ENCODE peak calls at places on chromosome 22, in ten cellular contexts. W, D, K, C, V, Y, H, Q, P and M are unnamed samples.

GRCh38 chr22:32720924-32721323 is 80.6 kb upstream of the TIMP3 start:
- DNase-seq in W (no peak), K (no peak), P (no peak), H (no peak), D (no peak), Y (no peak), C (no peak), V (peak), Q (no peak), M (no peak)

GRCh38 chr22:36234919-36235318 is 4.4 kb downstream of the APOL2 start:
- DNase-seq in K (no peak), C (no peak), P (no peak), D (no peak), Q (no peak), W (no peak), Y (no peak), V (no peak), H (no peak), M (no peak)

GRCh38 chr22:38203090-38203810 is 1.5 kb downstream of the MAFF start:
- DNase-seq in V (peak), D (no peak), W (no peak), K (peak), Q (peak), Y (peak), C (no peak), H (no peak), P (no peak), M (peak)

GRCh38 chr22:39216143-39216490 is 28.7 kb downstream of the PDGFB start:
- DNase-seq in K (no peak), Y (no peak), H (peak), P (no peak), Q (no peak), C (no peak), W (no peak), V (no peak), D (no peak), M (no peak)

GRCh38 chr22:37232140-37232998 is 11.7 kb downstream of the RAC2 start:
- DNase-seq in H (peak), Q (no peak), C (no peak), Y (no peak), K (no peak), V (no peak), D (no peak), P (no peak), W (no peak), M (no peak)

GRCh38 chr22:45341503-45341902 is 31.8 kb downstream of the FAM118A start:
- DNase-seq in W (no peak), C (no peak), Y (no peak), P (no peak), Q (peak), D (no peak), H (no peak), K (no peak), V (peak), M (peak)

GRCh38 chr22:46072981-46073682 is 77.2 kb upstream of the PPARA start:
- DNase-seq in W (no peak), H (peak), C (no peak), D (no peak), Y (no peak), K (no peak), P (no peak), V (peak), Q (no peak), M (no peak)

GRCh38 chr22:38314140-38314991 is 2.9 kb downstream of the CSNK1E start:
- DNase-seq in K (peak), H (no peak), Q (no peak), V (no peak), C (no peak), Y (no peak), W (no peak), D (no peak), P (no peak), M (no peak)

GRCh38 chr22:19097518-19097917 is 24.7 kb downstream of the DGCR2 start:
- DNase-seq in H (no peak), Q (no peak), K (no peak), W (no peak), P (peak), Y (no peak), D (no peak), V (no peak), C (no peak), M (no peak)

GRCh38 chr22:44375451-44375850 is 62.7 kb upstream of the SHISAL1 start:
- DNase-seq in H (no peak), K (no peak), P (no peak), Y (no peak), W (no peak), C (no peak), D (no peak), Q (no peak), V (no peak), M (no peak)

GRCh38 chr22:35604671-35605457 is 12.3 kb downstream of the MB start:
- DNase-seq in K (no peak), W (no peak), Q (no peak), H (no peak), P (no peak), Y (no peak), V (no peak), D (no peak), C (no peak), M (no peak)

GRCh38 chr22:44179196-44179988 is 1.3 kb upstream of the PARVG start:
- DNase-seq in H (no peak), P (no peak), Q (no peak), K (peak), C (no peak), D (no peak), V (no peak), W (no peak), Y (peak), M (no peak)

GRCh38 chr22:46737105-46737975 is 712 bp downstream of the CERK start:
- DNase-seq in Q (peak), K (peak), W (no peak), Y (peak), C (peak), P (no peak), H (no peak), V (peak), D (no peak), M (peak)

GRCh38 chr22:33865248-33865647 is 55.0 kb downstream of the LARGE1 start:
- DNase-seq in K (no peak), W (no peak), D (no peak), H (no peak), P (no peak), V (no peak), Y (no peak), C (no peak), Q (no peak), M (no peak)

GRCh38 chr22:27749597-27750225 is 51.8 kb downstream of the MN1 start:
- DNase-seq in D (no peak), H (peak), C (no peak), Y (no peak), V (no peak), K (peak), W (no peak), Q (no peak), P (no peak), M (no peak)

GRCh38 chr22:35409783-35410662 is 10.1 kb downstream of the MCM5 start:
- DNase-seq in K (no peak), H (no peak), V (no peak), Y (no peak), D (no peak), C (no peak), Q (no peak), P (no peak), W (no peak), M (no peak)

GRCh38 chr22:39908737-39909136 is 7.9 kb downstream of the GRAP2 start:
- DNase-seq in Q (no peak), V (no peak), P (no peak), Y (no peak), K (no peak), D (no peak), H (no peak), W (no peak), C (no peak), M (no peak)

GRCh38 chr22:40434745-40435144 is 64.4 kb downstream of the SGSM3 start:
- DNase-seq in P (no peak), K (no peak), D (no peak), Q (no peak), H (peak), V (no peak), C (no peak), W (no peak), Y (no peak), M (no peak)

GRCh38 chr22:46613606-46613997 is 6.6 kb upstream of the GRAMD4 start:
- DNase-seq in P (no peak), H (no peak), D (no peak), V (no peak), Q (peak), W (no peak), Y (no peak), C (no peak), K (no peak), M (peak)

GRCh38 chr22:48053973-48054372 is 1291.5 kb downstream of the TBC1D22A start:
- DNase-seq in W (no peak), Q (no peak), C (no peak), K (no peak), Y (no peak), P (no peak), D (no peak), H (no peak), V (no peak), M (no peak)

GRCh38 chr22:48037618-48038017 is 1275.2 kb downstream of the TBC1D22A start:
- DNase-seq in W (no peak), P (no peak), K (no peak), V (no peak), D (no peak), Q (no peak), C (no peak), H (no peak), Y (no peak), M (no peak)

GRCh38 chr22:26610072-26610958 is 7.5 kb downstream of the CRYBB1 start:
- DNase-seq in Y (no peak), V (no peak), W (peak), C (no peak), Q (peak), P (no peak), H (no peak), D (peak), K (no peak), M (peak)

GRCh38 chr22:26045051-26045450 is 124.2 kb upstream of the SEZ6L start:
- DNase-seq in Y (no peak), V (no peak), H (no peak), W (no peak), D (no peak), Q (no peak), P (no peak), C (no peak), K (no peak), M (no peak)

GRCh38 chr22:45358127-45358526 is 48.4 kb downstream of the FAM118A start:
- DNase-seq in V (no peak), Q (no peak), P (no peak), C (no peak), D (no peak), W (no peak), K (no peak), H (no peak), Y (no peak), M (no peak)

GRCh38 chr22:19419464-19420178 is 11.9 kb downstream of the HIRA start:
- DNase-seq in Y (no peak), H (no peak), C (no peak), K (no peak), Q (peak), P (no peak), W (no peak), V (no peak), D (no peak), M (peak)

GRCh38 chr22:29877620-29878019 is 5.4 kb upstream of the MTMR3 start:
- DNase-seq in D (no peak), H (no peak), Q (no peak), Y (no peak), P (no peak), W (no peak), K (no peak), V (no peak), C (no peak), M (no peak)

GRCh38 chr22:41964106-41964494 is 5.1 kb upstream of the SEPTIN3 start:
- DNase-seq in P (no peak), Y (no peak), D (no peak), C (no peak), H (no peak), Q (no peak), V (no peak), W (no peak), K (no peak), M (no peak)

GRCh38 chr22:48884786-48885185 is 942.9 kb downstream of the BRD1 start:
- DNase-seq in D (no peak), C (no peak), W (no peak), V (no peak), Q (no peak), P (no peak), K (no peak), Y (no peak), H (peak), M (no peak)

GRCh38 chr22:20192293-20192971 is 41.6 kb upstream of the CCDC188 start:
- DNase-seq in V (no peak), P (no peak), Y (no peak), C (no peak), Q (no peak), D (no peak), K (no peak), H (no peak), W (no peak), M (no peak)

GRCh38 chr22:43855431-43855830 is 6.9 kb downstream of the SULT4A1 start:
- DNase-seq in V (no peak), C (no peak), Q (no peak), W (no peak), Y (no peak), D (no peak), K (no peak), P (no peak), H (peak), M (no peak)

GRCh38 chr22:29225422-29226090 is 19.9 kb downstream of the EMID1 start:
- DNase-seq in Y (no peak), W (no peak), H (peak), Q (no peak), C (no peak), V (peak), D (no peak), P (no peak), K (no peak), M (no peak)